ENCODE peak calls at places on chromosome 5, in ten cellular contexts. One of them, this sample, is unnamed.

GRCh38 chr5:39019231-39019630 is 55.0 kb downstream of the RICTOR start:
- DNase-seq in HepG2: no peak
- DNase-seq in fibroblast of lung: peak; percentile 27
- DNase-seq in SK-N-SH: no peak
- DNase-seq in naive thymus-derived CD4-positive, alpha-beta T cell: no peak
- DNase-seq in CD4-positive, CD25-positive, alpha-beta regulatory T cell: no peak
- DNase-seq in pancreas: no peak
- DNase-seq in GM23338: no peak
- DNase-seq in cardiac muscle cell: no peak
- DNase-seq in Panc1: no peak
- DNase-seq in this sample: no peak

GRCh38 chr5:64977779-64978178 is 209.0 kb downstream of the CWC27 start:
- DNase-seq in CD4-positive, CD25-positive, alpha-beta regulatory T cell: no peak
- DNase-seq in HepG2: no peak
- DNase-seq in pancreas: no peak
- DNase-seq in SK-N-SH: no peak
- DNase-seq in cardiac muscle cell: peak; percentile 76
- DNase-seq in naive thymus-derived CD4-positive, alpha-beta T cell: no peak
- DNase-seq in Panc1: no peak
- DNase-seq in fibroblast of lung: peak; percentile 71
- DNase-seq in GM23338: no peak
- DNase-seq in this sample: no peak

GRCh38 chr5:176611435-176611834 is 1.5 kb upstream of the GPRIN1 start:
- DNase-seq in Panc1: no peak
- DNase-seq in cardiac muscle cell: peak; percentile 92
- DNase-seq in pancreas: peak; percentile 82
- DNase-seq in GM23338: peak; percentile 87
- DNase-seq in CD4-positive, CD25-positive, alpha-beta regulatory T cell: peak; percentile 51
- DNase-seq in fibroblast of lung: peak; percentile 89
- DNase-seq in SK-N-SH: no peak
- DNase-seq in HepG2: peak; percentile 49
- DNase-seq in naive thymus-derived CD4-positive, alpha-beta T cell: peak; percentile 60
- DNase-seq in this sample: peak; percentile 64

GRCh38 chr5:154276932-154277331 is 86.4 kb downstream of the GALNT10 start:
- DNase-seq in fibroblast of lung: peak; percentile 95
- DNase-seq in pancreas: no peak
- DNase-seq in cardiac muscle cell: peak; percentile 96
- DNase-seq in SK-N-SH: no peak
- DNase-seq in CD4-positive, CD25-positive, alpha-beta regulatory T cell: no peak
- DNase-seq in HepG2: no peak
- DNase-seq in Panc1: no peak
- DNase-seq in GM23338: no peak
- DNase-seq in naive thymus-derived CD4-positive, alpha-beta T cell: no peak
- DNase-seq in this sample: no peak

GRCh38 chr5:71883745-71884103 is 164.6 kb downstream of the CARTPT start:
- DNase-seq in fibroblast of lung: no peak
- DNase-seq in pancreas: no peak
- DNase-seq in GM23338: no peak
- DNase-seq in naive thymus-derived CD4-positive, alpha-beta T cell: no peak
- DNase-seq in CD4-positive, CD25-positive, alpha-beta regulatory T cell: no peak
- DNase-seq in HepG2: no peak
- DNase-seq in Panc1: no peak
- DNase-seq in SK-N-SH: no peak
- DNase-seq in cardiac muscle cell: peak; percentile 32
- DNase-seq in this sample: no peak

GRCh38 chr5:10366310-10367297 is 13.1 kb downstream of the MARCHF6 start:
- DNase-seq in GM23338: no peak
- DNase-seq in pancreas: no peak
- DNase-seq in cardiac muscle cell: peak; percentile 50
- DNase-seq in CD4-positive, CD25-positive, alpha-beta regulatory T cell: no peak
- DNase-seq in SK-N-SH: no peak
- DNase-seq in naive thymus-derived CD4-positive, alpha-beta T cell: no peak
- DNase-seq in Panc1: no peak
- DNase-seq in HepG2: no peak
- DNase-seq in fibroblast of lung: peak; percentile 55
- DNase-seq in this sample: no peak

GRCh38 chr5:31860726-31861432 is 221.9 kb downstream of the PDZD2 start:
- DNase-seq in GM23338: no peak
- DNase-seq in fibroblast of lung: no peak
- DNase-seq in HepG2: no peak
- DNase-seq in pancreas: no peak
- DNase-seq in SK-N-SH: no peak
- DNase-seq in cardiac muscle cell: no peak
- DNase-seq in naive thymus-derived CD4-positive, alpha-beta T cell: peak; percentile 10
- DNase-seq in CD4-positive, CD25-positive, alpha-beta regulatory T cell: no peak
- DNase-seq in Panc1: no peak
- DNase-seq in this sample: no peak

GRCh38 chr5:168142402-168142801 is 149.0 kb upstream of the WWC1 start:
- DNase-seq in naive thymus-derived CD4-positive, alpha-beta T cell: no peak
- DNase-seq in GM23338: no peak
- DNase-seq in cardiac muscle cell: no peak
- DNase-seq in pancreas: no peak
- DNase-seq in Panc1: no peak
- DNase-seq in SK-N-SH: no peak
- DNase-seq in fibroblast of lung: no peak
- DNase-seq in HepG2: no peak
- DNase-seq in CD4-positive, CD25-positive, alpha-beta regulatory T cell: no peak
- DNase-seq in this sample: no peak

GRCh38 chr5:151222769-151223446 is 984 bp downstream of the CCDC69 start:
- DNase-seq in HepG2: no peak
- DNase-seq in SK-N-SH: no peak
- DNase-seq in pancreas: peak; percentile 58
- DNase-seq in cardiac muscle cell: peak; percentile 54
- DNase-seq in fibroblast of lung: no peak
- DNase-seq in GM23338: peak; percentile 58
- DNase-seq in Panc1: no peak
- DNase-seq in CD4-positive, CD25-positive, alpha-beta regulatory T cell: peak; percentile 48
- DNase-seq in naive thymus-derived CD4-positive, alpha-beta T cell: no peak
- DNase-seq in this sample: peak; percentile 76

GRCh38 chr5:151223447-151224264 is at the start of gene CCDC69:
- DNase-seq in fibroblast of lung: peak; percentile 63
- DNase-seq in cardiac muscle cell: peak; percentile 79
- DNase-seq in CD4-positive, CD25-positive, alpha-beta regulatory T cell: peak; percentile 59
- DNase-seq in HepG2: peak; percentile 52
- DNase-seq in GM23338: peak; percentile 88
- DNase-seq in naive thymus-derived CD4-positive, alpha-beta T cell: peak; percentile 48
- DNase-seq in pancreas: peak; percentile 87
- DNase-seq in Panc1: no peak
- DNase-seq in SK-N-SH: peak; percentile 89
- DNase-seq in this sample: no peak

GRCh38 chr5:151222054-151222768 is 1.7 kb downstream of the CCDC69 start:
- DNase-seq in naive thymus-derived CD4-positive, alpha-beta T cell: no peak
- DNase-seq in CD4-positive, CD25-positive, alpha-beta regulatory T cell: no peak
- DNase-seq in HepG2: no peak
- DNase-seq in GM23338: no peak
- DNase-seq in Panc1: no peak
- DNase-seq in SK-N-SH: no peak
- DNase-seq in pancreas: peak; percentile 63
- DNase-seq in fibroblast of lung: no peak
- DNase-seq in cardiac muscle cell: no peak
- DNase-seq in this sample: no peak

GRCh38 chr5:151219789-151220188 is 4.1 kb downstream of the CCDC69 start:
- DNase-seq in cardiac muscle cell: peak; percentile 25
- DNase-seq in SK-N-SH: no peak
- DNase-seq in CD4-positive, CD25-positive, alpha-beta regulatory T cell: no peak
- DNase-seq in Panc1: no peak
- DNase-seq in fibroblast of lung: no peak
- DNase-seq in HepG2: no peak
- DNase-seq in GM23338: peak; percentile 48
- DNase-seq in naive thymus-derived CD4-positive, alpha-beta T cell: no peak
- DNase-seq in pancreas: peak; percentile 25
- DNase-seq in this sample: no peak

GRCh38 chr5:151221574-151221973 is 2.3 kb downstream of the CCDC69 start:
- DNase-seq in HepG2: no peak
- DNase-seq in pancreas: peak; percentile 41
- DNase-seq in cardiac muscle cell: no peak
- DNase-seq in Panc1: no peak
- DNase-seq in CD4-positive, CD25-positive, alpha-beta regulatory T cell: no peak
- DNase-seq in fibroblast of lung: peak; percentile 33
- DNase-seq in SK-N-SH: no peak
- DNase-seq in naive thymus-derived CD4-positive, alpha-beta T cell: no peak
- DNase-seq in GM23338: no peak
- DNase-seq in this sample: no peak
- H3K4me3 ChIP-seq in HepG2: no peak overlapping the region
- H3K4me3 ChIP-seq in pancreas: no peak overlapping the region
- H3K4me3 ChIP-seq in cardiac muscle cell: no peak overlapping the region
- H3K4me3 ChIP-seq in Panc1: no peak overlapping the region
- H3K4me3 ChIP-seq in CD4-positive, CD25-positive, alpha-beta regulatory T cell: peak overlapping the region; percentile 92
- H3K4me3 ChIP-seq in fibroblast of lung: no peak overlapping the region
- H3K4me3 ChIP-seq in SK-N-SH: no peak overlapping the region
- H3K4me3 ChIP-seq in naive thymus-derived CD4-positive, alpha-beta T cell: peak overlapping the region; percentile 95
- H3K4me3 ChIP-seq in GM23338: no peak overlapping the region
- H3K4me3 ChIP-seq in this sample: peak overlapping the region; percentile 67

GRCh38 chr5:149314571-149315111 is 30.7 kb upstream of the GRPEL2 start:
- DNase-seq in HepG2: no peak
- DNase-seq in cardiac muscle cell: no peak
- DNase-seq in SK-N-SH: no peak
- DNase-seq in fibroblast of lung: no peak
- DNase-seq in CD4-positive, CD25-positive, alpha-beta regulatory T cell: no peak
- DNase-seq in GM23338: no peak
- DNase-seq in Panc1: no peak
- DNase-seq in pancreas: no peak
- DNase-seq in naive thymus-derived CD4-positive, alpha-beta T cell: no peak
- DNase-seq in this sample: no peak

GRCh38 chr5:149313151-149313841 is 32.0 kb upstream of the GRPEL2 start:
- DNase-seq in HepG2: no peak
- DNase-seq in cardiac muscle cell: no peak
- DNase-seq in GM23338: no peak
- DNase-seq in pancreas: no peak
- DNase-seq in fibroblast of lung: no peak
- DNase-seq in naive thymus-derived CD4-positive, alpha-beta T cell: no peak
- DNase-seq in CD4-positive, CD25-positive, alpha-beta regulatory T cell: no peak
- DNase-seq in Panc1: no peak
- DNase-seq in SK-N-SH: no peak
- DNase-seq in this sample: no peak

GRCh38 chr5:149309354-149309753 is 35.9 kb upstream of the GRPEL2 start:
- DNase-seq in pancreas: no peak
- DNase-seq in SK-N-SH: no peak
- DNase-seq in Panc1: no peak
- DNase-seq in GM23338: no peak
- DNase-seq in fibroblast of lung: no peak
- DNase-seq in CD4-positive, CD25-positive, alpha-beta regulatory T cell: no peak
- DNase-seq in HepG2: no peak
- DNase-seq in cardiac muscle cell: no peak
- DNase-seq in naive thymus-derived CD4-positive, alpha-beta T cell: no peak
- DNase-seq in this sample: no peak

GRCh38 chr5:149310488-149310887 is 34.8 kb upstream of the GRPEL2 start:
- DNase-seq in GM23338: no peak
- DNase-seq in HepG2: no peak
- DNase-seq in naive thymus-derived CD4-positive, alpha-beta T cell: no peak
- DNase-seq in CD4-positive, CD25-positive, alpha-beta regulatory T cell: no peak
- DNase-seq in SK-N-SH: no peak
- DNase-seq in Panc1: no peak
- DNase-seq in pancreas: no peak
- DNase-seq in fibroblast of lung: no peak
- DNase-seq in cardiac muscle cell: no peak
- DNase-seq in this sample: no peak

DNA sequence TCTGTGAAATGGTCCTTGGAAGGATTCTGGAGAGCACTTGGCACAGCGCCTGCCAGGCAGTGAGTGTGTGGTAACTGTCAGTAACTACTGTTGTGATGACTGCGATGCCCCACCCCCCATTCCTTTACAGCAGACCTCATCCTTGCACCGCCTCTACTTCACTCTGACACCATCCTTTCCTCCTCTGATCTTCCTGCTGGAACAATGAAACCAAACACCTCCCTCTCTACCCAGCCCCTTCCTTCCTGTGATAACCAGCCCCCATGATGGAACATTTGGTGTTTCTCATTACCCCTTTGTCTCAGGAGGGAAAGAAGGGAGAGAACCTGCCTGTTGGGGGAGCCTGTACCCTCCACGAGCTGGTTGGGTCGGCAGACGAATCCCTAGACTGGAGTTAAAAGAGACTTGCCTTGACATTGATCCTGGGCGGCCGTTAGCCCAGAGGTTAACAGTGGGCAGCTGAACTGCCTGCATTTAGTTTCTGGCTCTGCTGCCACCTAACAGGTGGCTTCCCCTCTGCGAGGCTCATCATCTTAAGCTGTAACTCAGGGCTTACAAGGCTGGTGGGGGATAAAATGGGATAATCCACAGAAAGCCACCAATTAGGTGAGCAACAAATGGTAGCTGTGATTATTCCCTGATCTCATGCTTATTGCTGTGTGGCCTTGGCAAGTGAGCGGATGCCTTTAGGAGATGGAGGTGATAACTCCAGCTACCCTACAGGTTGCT is 34.2 kb upstream of the GRPEL2 start:
- DNase-seq in fibroblast of lung: peak; percentile 77
- DNase-seq in pancreas: no peak
- DNase-seq in Panc1: no peak
- DNase-seq in HepG2: no peak
- DNase-seq in GM23338: peak; percentile 47
- DNase-seq in CD4-positive, CD25-positive, alpha-beta regulatory T cell: no peak
- DNase-seq in naive thymus-derived CD4-positive, alpha-beta T cell: no peak
- DNase-seq in cardiac muscle cell: peak; percentile 89
- DNase-seq in SK-N-SH: no peak
- DNase-seq in this sample: no peak
- H3K4me1 ChIP-seq in fibroblast of lung: no peaks in the 10 kb centered on the region
- H3K4me1 ChIP-seq in pancreas: no peaks in the 10 kb centered on the region
- H3K4me1 ChIP-seq in Panc1: no peaks in the 10 kb centered on the region
- H3K4me1 ChIP-seq in HepG2: no peaks in the 10 kb centered on the region
- H3K4me1 ChIP-seq in GM23338: no peaks in the 10 kb centered on the region
- H3K4me1 ChIP-seq in CD4-positive, CD25-positive, alpha-beta regulatory T cell: no peaks in the 10 kb centered on the region
- H3K4me1 ChIP-seq in naive thymus-derived CD4-positive, alpha-beta T cell: no peaks in the 10 kb centered on the region
- H3K4me1 ChIP-seq in cardiac muscle cell: no peaks in the 10 kb centered on the region
- H3K4me1 ChIP-seq in SK-N-SH: no peaks in the 10 kb centered on the region
- H3K4me1 ChIP-seq in this sample: no peaks in the 10 kb centered on the region

GRCh38 chr5:673140-673836 is 19.9 kb downstream of the TPPP start:
- DNase-seq in naive thymus-derived CD4-positive, alpha-beta T cell: no peak
- DNase-seq in fibroblast of lung: no peak
- DNase-seq in SK-N-SH: peak; percentile 54
- DNase-seq in GM23338: no peak
- DNase-seq in Panc1: no peak
- DNase-seq in CD4-positive, CD25-positive, alpha-beta regulatory T cell: no peak
- DNase-seq in HepG2: no peak
- DNase-seq in cardiac muscle cell: no peak
- DNase-seq in pancreas: peak; percentile 57
- DNase-seq in this sample: no peak

GRCh38 chr5:671459-672328 is 21.5 kb downstream of the TPPP start:
- DNase-seq in Panc1: peak; percentile 68
- DNase-seq in GM23338: peak; percentile 87
- DNase-seq in pancreas: peak; percentile 85
- DNase-seq in cardiac muscle cell: peak; percentile 64
- DNase-seq in SK-N-SH: peak; percentile 92
- DNase-seq in HepG2: peak; percentile 57
- DNase-seq in naive thymus-derived CD4-positive, alpha-beta T cell: peak; percentile 72
- DNase-seq in fibroblast of lung: peak; percentile 39
- DNase-seq in CD4-positive, CD25-positive, alpha-beta regulatory T cell: peak; percentile 69
- DNase-seq in this sample: peak; percentile 54

GRCh38 chr5:670396-671270 is 22.5 kb downstream of the TPPP start:
- DNase-seq in HepG2: no peak
- DNase-seq in GM23338: no peak
- DNase-seq in fibroblast of lung: no peak
- DNase-seq in SK-N-SH: peak; percentile 7
- DNase-seq in cardiac muscle cell: no peak
- DNase-seq in Panc1: no peak
- DNase-seq in pancreas: peak; percentile 57
- DNase-seq in CD4-positive, CD25-positive, alpha-beta regulatory T cell: no peak
- DNase-seq in naive thymus-derived CD4-positive, alpha-beta T cell: no peak
- DNase-seq in this sample: no peak

GRCh38 chr5:673837-674629 is 19.1 kb downstream of the TPPP start:
- DNase-seq in cardiac muscle cell: no peak
- DNase-seq in CD4-positive, CD25-positive, alpha-beta regulatory T cell: no peak
- DNase-seq in SK-N-SH: no peak
- DNase-seq in HepG2: no peak
- DNase-seq in naive thymus-derived CD4-positive, alpha-beta T cell: no peak
- DNase-seq in pancreas: peak; percentile 61
- DNase-seq in fibroblast of lung: no peak
- DNase-seq in GM23338: no peak
- DNase-seq in Panc1: no peak
- DNase-seq in this sample: no peak

DNA sequence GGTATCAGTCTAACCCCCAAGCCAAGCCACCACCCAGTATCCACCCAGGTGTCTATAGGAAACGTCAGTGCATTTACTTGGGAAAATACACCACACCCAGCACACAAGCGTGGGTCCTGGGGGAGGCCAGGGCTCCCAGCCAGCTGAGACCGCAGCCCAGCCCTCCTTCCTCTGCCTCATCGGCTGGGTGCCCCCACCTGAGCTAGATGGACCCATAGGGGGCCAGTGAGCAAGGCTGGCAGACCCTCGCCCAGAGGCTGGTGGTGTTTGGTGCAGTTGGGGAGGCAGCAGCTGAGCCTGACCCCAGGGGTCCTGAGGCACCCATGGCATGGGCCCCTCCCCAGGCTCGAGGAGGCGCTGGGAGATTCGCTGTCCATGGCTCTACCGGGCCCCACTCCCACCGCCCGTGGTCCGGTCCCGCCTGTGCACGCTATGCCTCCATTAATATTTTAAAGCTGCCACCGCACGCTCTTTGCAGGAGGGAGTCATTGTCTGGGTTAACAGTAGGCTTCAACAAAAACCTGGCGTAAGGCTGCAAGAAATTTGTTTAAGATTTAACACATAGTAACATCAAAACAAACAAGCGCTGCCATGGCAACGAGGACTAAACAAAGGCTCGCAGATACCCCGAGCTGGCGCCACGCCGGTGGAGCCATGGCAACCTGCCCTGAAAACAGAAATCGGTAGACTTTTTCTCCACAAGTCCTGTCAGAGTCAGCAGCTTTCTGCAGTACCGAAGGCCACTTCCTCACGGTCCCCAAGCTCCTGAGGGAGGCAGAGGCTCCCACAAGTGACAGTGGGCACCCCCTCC is 20.6 kb downstream of the TPPP start:
- DNase-seq in naive thymus-derived CD4-positive, alpha-beta T cell: peak; percentile 84
- DNase-seq in cardiac muscle cell: peak; percentile 91
- DNase-seq in HepG2: peak; percentile 82
- DNase-seq in CD4-positive, CD25-positive, alpha-beta regulatory T cell: peak; percentile 83
- DNase-seq in pancreas: peak; percentile 78
- DNase-seq in SK-N-SH: peak; percentile 84
- DNase-seq in Panc1: no peak
- DNase-seq in fibroblast of lung: peak; percentile 82
- DNase-seq in GM23338: peak; percentile 93
- DNase-seq in this sample: no peak
- H3K4me3 ChIP-seq in naive thymus-derived CD4-positive, alpha-beta T cell: no peak overlapping the region
- H3K4me3 ChIP-seq in cardiac muscle cell: no peak overlapping the region
- H3K4me3 ChIP-seq in HepG2: peak overlapping the region; percentile 64
- H3K4me3 ChIP-seq in CD4-positive, CD25-positive, alpha-beta regulatory T cell: no peak overlapping the region
- H3K4me3 ChIP-seq in pancreas: no peak overlapping the region
- H3K4me3 ChIP-seq in SK-N-SH: peak overlapping the region; percentile 22
- H3K4me3 ChIP-seq in Panc1: peak overlapping the region; percentile 49
- H3K4me3 ChIP-seq in fibroblast of lung: peak overlapping the region; percentile 4
- H3K4me3 ChIP-seq in GM23338: no peak overlapping the region
- H3K4me3 ChIP-seq in this sample: no peak overlapping the region

GRCh38 chr5:79821-80220 is 12.1 kb upstream of the PLEKHG4B start:
- DNase-seq in SK-N-SH: no peak
- DNase-seq in HepG2: no peak
- DNase-seq in CD4-positive, CD25-positive, alpha-beta regulatory T cell: no peak
- DNase-seq in fibroblast of lung: no peak
- DNase-seq in GM23338: no peak
- DNase-seq in cardiac muscle cell: no peak
- DNase-seq in Panc1: no peak
- DNase-seq in pancreas: no peak
- DNase-seq in naive thymus-derived CD4-positive, alpha-beta T cell: no peak
- DNase-seq in this sample: no peak
- H3K4me1 ChIP-seq in SK-N-SH: no peaks in the 10 kb centered on the region
- H3K4me1 ChIP-seq in HepG2: no peaks in the 10 kb centered on the region
- H3K4me1 ChIP-seq in CD4-positive, CD25-positive, alpha-beta regulatory T cell: no peaks in the 10 kb centered on the region
- H3K4me1 ChIP-seq in fibroblast of lung: no peaks in the 10 kb centered on the region
- H3K4me1 ChIP-seq in GM23338: peaks cover 18% of the 10 kb centered on the region
- H3K4me1 ChIP-seq in cardiac muscle cell: peaks cover 13% of the 10 kb centered on the region
- H3K4me1 ChIP-seq in Panc1: peaks cover 31% of the 10 kb centered on the region
- H3K4me1 ChIP-seq in pancreas: no peaks in the 10 kb centered on the region
- H3K4me1 ChIP-seq in naive thymus-derived CD4-positive, alpha-beta T cell: no peaks in the 10 kb centered on the region
- H3K4me1 ChIP-seq in this sample: no peaks in the 10 kb centered on the region